ENCODE peak calls at places on chromosomes 3 and 15, in six cellular contexts. F is esophagus muscularis mucosa, D is fibroblast of pulmonary artery, K is GM12865, Z is left ventricle myocardium inferior, C is AG09319. I is an unnamed sample.

GRCh38 chr3:162134571-162134970 is 638.0 kb downstream of the OTOL1 start:
- DNase-seq in K (peak), D (no peak), F (no peak), Z (no peak), C (no peak), I (no peak)

GRCh38 chr3:127701281-127701792 is 28.6 kb downstream of the ABTB1 start:
- DNase-seq in F (no peak), C (no peak), K (no peak), Z (peak), D (no peak), I (no peak)

GRCh38 chr3:14793858-14794234 is 24.9 kb upstream of the FGD5 start:
- DNase-seq in F (no peak), K (no peak), D (no peak), C (no peak), Z (no peak), I (no peak)

GRCh38 chr15:75620043-75620775 is 5.3 kb downstream of the SNUPN start:
- DNase-seq in K (no peak), C (no peak), D (peak), F (no peak), Z (peak), I (peak)

GRCh38 chr3:119350114-119350513 is 55.9 kb downstream of the ARHGAP31 start:
- DNase-seq in D (peak), Z (no peak), F (no peak), K (no peak), C (no peak), I (no peak)

GRCh38 chr3:127131625-127132170 is 61.2 kb upstream of the PRR23E start:
- DNase-seq in Z (no peak), C (no peak), D (no peak), F (no peak), K (no peak), I (no peak)

GRCh38 chr3:31724681-31725080 is 192.0 kb downstream of the STT3B start:
- DNase-seq in F (no peak), K (peak), D (peak), Z (no peak), C (no peak), I (peak)

GRCh38 chr3:50241163-50241562 is 5.2 kb downstream of the GNAI2 start:
- DNase-seq in C (no peak), Z (no peak), K (no peak), D (no peak), F (no peak), I (no peak)

GRCh38 chr3:133547432-133548041 is 25.9 kb upstream of the CDV3 start:
- DNase-seq in F (no peak), K (no peak), C (no peak), Z (peak), D (peak), I (peak)

GRCh38 chr3:25458420-25458814 is 30.4 kb downstream of the RARB start:
- DNase-seq in F (no peak), Z (no peak), K (no peak), D (no peak), C (no peak), I (no peak)

GRCh38 chr3:98325055-98325454 is 28.6 kb upstream of the OR5K4 start:
- DNase-seq in Z (no peak), C (no peak), F (no peak), K (no peak), D (no peak), I (no peak)

GRCh38 chr3:39124876-39125836 is 17.7 kb downstream of the TTC21A start:
- DNase-seq in D (peak), C (no peak), Z (no peak), F (no peak), K (no peak), I (peak)

GRCh38 chr3:123584988-123585937 is at the start of gene HACD2:
- DNase-seq in K (peak), Z (peak), D (peak), F (peak), C (peak), I (peak)

GRCh38 chr15:67824157-67824899 is 981 bp upstream of the SKOR1 start:
- DNase-seq in K (no peak), F (no peak), Z (no peak), C (no peak), D (no peak), I (no peak)

GRCh38 chr3:16066975-16067374 is 107.5 kb upstream of the GALNT15 start:
- DNase-seq in F (no peak), C (no peak), K (no peak), Z (no peak), D (peak), I (peak)

GRCh38 chr3:153219147-153219546 is 57.1 kb downstream of the RAP2B start:
- DNase-seq in F (no peak), K (no peak), Z (no peak), C (no peak), D (peak), I (peak)

DNA sequence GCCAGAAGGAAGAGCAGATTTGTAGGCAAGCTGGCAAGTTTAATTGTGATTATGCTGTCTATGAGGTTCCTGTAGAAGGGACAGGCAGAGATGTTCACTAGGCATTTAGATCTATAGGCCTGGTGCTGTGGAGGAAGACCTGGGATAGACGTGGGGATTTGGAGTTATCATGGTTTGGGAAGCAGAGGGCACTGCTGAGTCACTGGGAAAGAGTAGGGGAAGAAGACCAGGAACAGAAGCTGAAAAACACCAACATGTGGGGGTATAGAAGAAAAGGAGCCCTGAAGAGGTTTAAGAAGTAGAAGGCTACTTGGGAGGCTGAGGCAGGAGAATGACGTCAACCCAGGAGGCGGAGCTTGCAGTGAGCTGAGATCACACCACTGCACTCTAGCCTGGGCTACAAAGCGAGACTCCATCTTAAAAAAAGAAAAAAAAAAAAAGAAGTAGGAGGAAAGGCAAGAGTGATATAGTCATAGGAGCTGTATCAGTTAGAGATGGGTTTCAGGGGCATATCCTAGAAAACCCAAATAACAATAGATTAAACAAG is 19.3 kb downstream of the GRK7 start:
- DNase-seq in K (no peak), D (peak), Z (no peak), C (no peak), F (no peak), I (peak)
- TF ChIP-seq CTCF in K (no peak), D (peak), Z (peak), C (no peak), F (no peak), I (peak)

GRCh38 chr15:94526071-94526689 is 294.8 kb downstream of the MCTP2 start:
- DNase-seq in D (no peak), C (no peak), K (no peak), F (no peak), Z (no peak), I (peak)
- TF ChIP-seq CTCF in D (no peak), C (no peak), K (peak), F (no peak), Z (peak), I (peak)

GRCh38 chr15:70636540-70637165 is 126.7 kb downstream of the UACA start:
- DNase-seq in K (no peak), D (peak), Z (no peak), C (no peak), F (no peak), I (no peak)
- TF ChIP-seq CTCF in K (peak), D (peak), Z (peak), C (peak), F (no peak), I (peak)

GRCh38 chr3:71881732-71882131 is 96.8 kb upstream of the PROK2 start:
- DNase-seq in K (no peak), Z (no peak), D (no peak), C (no peak), F (no peak), I (no peak)

GRCh38 chr3:71876135-71876534 is 91.2 kb upstream of the PROK2 start:
- DNase-seq in K (no peak), Z (no peak), F (peak), C (no peak), D (no peak), I (no peak)

GRCh38 chr3:71881041-71881440 is 96.1 kb upstream of the PROK2 start:
- DNase-seq in Z (no peak), D (no peak), C (no peak), F (no peak), K (no peak), I (no peak)

GRCh38 chr3:71876706-71877105 is 91.8 kb upstream of the PROK2 start:
- DNase-seq in K (no peak), C (no peak), F (peak), Z (no peak), D (no peak), I (no peak)

DNA sequence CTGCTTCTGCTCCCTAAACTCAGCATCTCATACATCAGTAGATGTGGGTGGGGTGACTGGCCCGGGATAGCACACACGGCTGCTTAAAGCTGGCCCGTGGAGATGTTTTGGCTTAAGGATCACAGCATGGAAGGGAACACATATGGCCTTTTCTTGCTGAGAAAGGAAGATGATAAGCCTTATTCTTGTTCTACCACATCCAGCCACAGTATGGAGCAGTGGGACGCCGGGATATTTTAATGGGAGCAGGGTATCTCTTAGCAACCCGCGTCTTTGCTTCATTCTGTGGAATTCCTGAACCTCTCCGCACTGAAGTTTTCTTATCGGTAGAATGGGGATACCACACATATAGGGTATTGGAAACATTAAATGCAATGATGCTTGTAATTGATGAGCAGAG is 94.1 kb upstream of the PROK2 start:
- DNase-seq in F (no peak), C (no peak), K (no peak), Z (no peak), D (no peak), I (no peak)
- TF ChIP-seq CTCF in F (no peak), C (no peak), K (no peak), Z (no peak), D (no peak), I (no peak)

DNA sequence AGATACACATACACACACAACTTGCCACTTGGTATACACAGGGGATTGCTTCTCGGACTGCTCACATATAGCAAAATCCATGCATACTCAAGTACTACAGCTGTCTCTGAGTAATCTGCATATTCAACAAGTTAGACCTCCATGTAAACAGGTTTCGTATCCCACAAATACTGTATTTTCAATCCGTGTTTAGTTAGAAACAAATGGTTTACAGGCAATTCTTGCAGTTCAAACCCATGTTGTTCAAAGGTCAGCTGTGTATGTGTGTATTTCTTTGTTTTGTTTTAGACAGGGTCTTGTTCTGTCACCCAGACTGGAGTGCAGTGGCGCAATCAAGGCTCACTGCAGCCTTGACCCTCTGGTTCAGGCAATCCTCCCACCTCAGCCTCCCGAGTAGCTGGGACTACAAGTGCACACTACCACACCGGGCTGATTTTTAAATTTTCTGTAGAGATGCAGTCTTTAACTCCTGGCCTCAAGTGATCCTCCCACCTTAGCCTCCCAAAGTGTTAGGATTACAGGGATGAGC is 248.8 kb downstream of the PCCB start:
- DNase-seq in F (no peak), Z (no peak), C (no peak), K (no peak), D (no peak), I (no peak)
- TF ChIP-seq CTCF in F (no peak), Z (no peak), C (no peak), K (no peak), D (no peak), I (no peak)

GRCh38 chr15:62544446-62544845 is 379.4 kb upstream of the C2CD4B start:
- DNase-seq in Z (no peak), F (no peak), D (peak), K (no peak), C (no peak), I (no peak)

GRCh38 chr15:62554164-62554563 is 389.1 kb upstream of the C2CD4B start:
- DNase-seq in C (no peak), D (no peak), Z (no peak), F (no peak), K (no peak), I (no peak)

GRCh38 chr15:62547584-62547983 is 382.5 kb upstream of the C2CD4B start:
- DNase-seq in K (no peak), Z (no peak), F (no peak), C (no peak), D (no peak), I (no peak)

GRCh38 chr15:62545392-62546227 is 380.5 kb upstream of the C2CD4B start:
- DNase-seq in Z (no peak), K (no peak), D (peak), C (peak), F (no peak), I (no peak)

GRCh38 chr15:62549345-62549970 is 384.4 kb upstream of the C2CD4B start:
- DNase-seq in C (no peak), Z (no peak), K (peak), F (no peak), D (peak), I (peak)
- TF ChIP-seq CTCF in C (peak), Z (peak), K (peak), F (no peak), D (peak), I (peak)

GRCh38 chr3:75176886-75177285 is 487.2 kb upstream of the FRG2C start:
- DNase-seq in F (no peak), K (peak), C (no peak), Z (no peak), D (no peak), I (no peak)
- TF ChIP-seq CTCF in F (no peak), K (no peak), C (no peak), Z (no peak), D (no peak), I (no peak)

GRCh38 chr3:17686613-17687012 is 55.8 kb downstream of the TBC1D5 start:
- DNase-seq in F (no peak), K (peak), C (no peak), D (peak), Z (no peak), I (no peak)
- TF ChIP-seq CTCF in F (no peak), K (no peak), C (peak), D (peak), Z (peak), I (peak)

GRCh38 chr3:65080432-65080831 is 392.6 kb upstream of the ADAMTS9 start:
- DNase-seq in Z (no peak), K (no peak), D (no peak), C (no peak), F (no peak), I (no peak)
- TF ChIP-seq CTCF in Z (peak), K (no peak), D (no peak), C (no peak), F (no peak), I (no peak)